ENCODE peak calls at places on chromosomes 11 and 22, in five cellular contexts. B is uterus, J is lower lobe of right lung, R is aorta, T is A673. H is an unnamed sample.

GRCh38 chr11:69000391-69000790 is 12.7 kb downstream of the MRGPRF start:
- DNase-seq in R (peak), T (no peak), B (no peak), J (no peak), H (no peak)

GRCh38 chr11:111331711-111332479 is 33.5 kb downstream of the POU2AF3 start:
- DNase-seq in R (no peak), T (no peak), B (no peak), J (no peak), H (no peak)

GRCh38 chr11:44740967-44741366 is 14.2 kb downstream of the TSPAN18 start:
- DNase-seq in J (no peak), R (no peak), T (no peak), B (no peak), H (no peak)

GRCh38 chr11:76885390-76886097 is 24.8 kb downstream of the ACER3 start:
- DNase-seq in J (no peak), T (no peak), R (no peak), B (no peak), H (no peak)

GRCh38 chr22:22928666-22929380 is 41.2 kb downstream of the IGLL5 start:
- DNase-seq in R (no peak), B (no peak), T (no peak), J (peak), H (peak)

GRCh38 chr22:39264344-39265116 is 19.7 kb upstream of the PDGFB start:
- DNase-seq in B (no peak), J (peak), R (no peak), T (no peak), H (no peak)

GRCh38 chr11:78110830-78111229 is 28.6 kb downstream of the ALG8 start:
- DNase-seq in J (no peak), B (no peak), T (no peak), R (no peak), H (no peak)

GRCh38 chr11:116601734-116602636 is 170.8 kb downstream of the BUD13 start:
- DNase-seq in J (no peak), B (peak), T (peak), R (peak), H (peak)

GRCh38 chr11:32704775-32705174 is 89.7 kb downstream of the CCDC73 start:
- DNase-seq in T (no peak), B (no peak), J (no peak), R (no peak), H (no peak)

DNA sequence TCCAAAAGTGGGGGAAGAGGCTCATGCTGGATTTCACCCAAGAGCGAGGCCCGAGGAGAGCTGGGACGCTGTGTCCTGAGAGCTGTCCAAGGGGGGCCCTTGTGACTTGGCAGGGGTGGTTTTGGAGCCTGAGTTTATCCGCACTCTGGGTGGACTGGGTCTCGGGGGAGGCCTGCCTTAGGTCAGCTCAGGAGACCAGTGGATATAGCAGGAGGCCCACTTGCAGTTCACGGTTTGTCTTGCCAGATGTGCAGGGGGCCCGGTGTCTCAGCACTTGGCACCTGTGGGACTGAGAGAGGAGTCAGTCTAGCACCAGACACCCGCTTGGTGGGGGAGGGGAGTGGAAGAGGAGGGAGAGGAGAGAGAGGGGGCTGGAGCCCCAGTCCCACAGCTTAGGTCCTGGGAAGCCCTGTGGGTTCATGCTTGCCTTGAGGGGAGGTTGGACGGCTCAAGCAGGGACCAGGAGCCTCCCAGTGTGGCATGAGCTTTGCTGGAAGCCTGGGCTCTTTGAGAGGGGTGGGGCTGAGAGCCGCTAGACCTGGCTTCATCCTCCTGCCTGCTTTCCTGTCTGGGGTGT is 33.4 kb downstream of the PARVB start:
- DNase-seq in B (peak), R (no peak), J (no peak), T (no peak), H (no peak)
- H3K27ac ChIP-seq in B (peak), R (no peak), J (peak), T (peak), H (no peak)

GRCh38 chr11:71489311-71490043 is 36.5 kb downstream of the NADSYN1 start:
- DNase-seq in B (no peak), T (no peak), J (no peak), R (peak), H (no peak)

GRCh38 chr11:71486320-71486719 is 33.3 kb downstream of the NADSYN1 start:
- DNase-seq in J (no peak), R (no peak), B (no peak), T (no peak), H (no peak)

GRCh38 chr11:71488968-71489265 is 35.9 kb downstream of the NADSYN1 start:
- DNase-seq in J (no peak), R (peak), T (no peak), B (no peak), H (no peak)

GRCh38 chr11:71490044-71490730 is 36.9 kb upstream of the KRTAP5-7 start:
- DNase-seq in R (peak), B (no peak), J (no peak), T (no peak), H (no peak)

GRCh38 chr11:71488086-71488967 is 35.3 kb downstream of the NADSYN1 start:
- DNase-seq in J (no peak), T (no peak), R (peak), B (no peak), H (peak)
- H3K27ac ChIP-seq in J (peak), T (no peak), R (no peak), B (peak), H (peak)

GRCh38 chr11:86592659-86593451 is 79.6 kb downstream of the ME3 start:
- DNase-seq in R (no peak), B (peak), T (peak), J (no peak), H (peak)
- H3K27ac ChIP-seq in R (no peak), B (peak), T (no peak), J (peak), H (peak)

DNA sequence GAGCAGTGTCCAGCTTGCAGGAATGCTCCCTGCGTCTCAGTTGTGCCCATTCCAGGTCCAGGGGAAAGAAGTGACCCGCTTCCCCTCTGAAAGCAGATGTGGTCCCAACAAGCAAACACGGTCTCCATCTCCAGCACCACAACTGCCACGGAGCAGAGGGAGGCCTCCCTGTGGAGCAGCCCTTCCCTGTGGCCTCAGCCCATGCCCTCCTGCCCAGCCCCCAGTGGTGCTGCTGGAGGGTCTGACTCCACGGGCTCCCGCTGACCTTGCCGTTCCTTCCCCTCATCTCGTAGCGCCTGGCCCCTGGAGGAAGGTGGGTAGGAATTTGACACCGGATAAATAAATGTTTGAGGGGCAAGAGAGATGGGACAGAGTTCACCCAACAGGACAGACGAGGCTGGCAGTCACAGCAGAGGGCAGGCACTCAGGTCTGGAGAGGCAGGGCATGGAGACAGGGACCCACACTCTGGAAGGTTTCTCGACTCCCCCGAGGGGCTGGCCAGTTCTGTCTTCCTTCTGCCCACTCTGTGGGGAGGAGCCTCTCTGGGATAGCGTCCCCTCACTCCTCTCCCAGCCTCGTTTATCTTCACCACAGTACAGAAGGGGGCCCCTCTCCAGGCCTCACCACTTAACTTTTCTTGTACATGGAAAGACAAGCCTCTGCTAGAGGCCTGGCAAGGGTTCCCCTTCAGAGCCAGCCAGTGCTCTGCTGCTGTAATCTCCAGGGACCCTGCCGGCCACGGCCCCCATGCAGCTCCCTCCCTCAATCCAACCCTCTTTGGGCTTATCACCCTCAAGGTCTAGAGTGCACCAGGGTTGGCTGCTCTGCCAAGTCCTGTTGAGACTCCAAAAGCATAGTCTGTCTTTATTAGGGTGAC is 7.5 kb upstream of the ST3GAL4 start:
- DNase-seq in J (no peak), R (peak), T (no peak), B (no peak), H (no peak)
- H3K27ac ChIP-seq in J (no peak), R (peak), T (no peak), B (peak), H (no peak)

GRCh38 chr22:44840611-44841322 is 88.4 kb downstream of the ARHGAP8 start:
- DNase-seq in R (no peak), J (no peak), B (no peak), T (no peak), H (no peak)
- H3K27ac ChIP-seq in R (no peak), J (no peak), B (no peak), T (no peak), H (no peak)

GRCh38 chr11:16812274-16812673 is 73.8 kb downstream of the C11orf58 start:
- DNase-seq in R (no peak), J (no peak), T (no peak), B (no peak), H (peak)
- H3K27ac ChIP-seq in R (no peak), J (no peak), T (no peak), B (no peak), H (peak)

GRCh38 chr11:36075053-36075452 is 131.2 kb downstream of the LDLRAD3 start:
- DNase-seq in T (peak), R (no peak), B (no peak), J (no peak), H (no peak)

GRCh38 chr11:36079911-36080310 is 136.0 kb downstream of the LDLRAD3 start:
- DNase-seq in J (no peak), R (no peak), T (no peak), B (no peak), H (no peak)

GRCh38 chr11:36078686-36079055 is 134.8 kb downstream of the LDLRAD3 start:
- DNase-seq in R (no peak), J (no peak), T (no peak), B (no peak), H (no peak)

GRCh38 chr11:36077368-36077767 is 133.5 kb downstream of the LDLRAD3 start:
- DNase-seq in J (no peak), T (no peak), B (no peak), R (no peak), H (no peak)

DNA sequence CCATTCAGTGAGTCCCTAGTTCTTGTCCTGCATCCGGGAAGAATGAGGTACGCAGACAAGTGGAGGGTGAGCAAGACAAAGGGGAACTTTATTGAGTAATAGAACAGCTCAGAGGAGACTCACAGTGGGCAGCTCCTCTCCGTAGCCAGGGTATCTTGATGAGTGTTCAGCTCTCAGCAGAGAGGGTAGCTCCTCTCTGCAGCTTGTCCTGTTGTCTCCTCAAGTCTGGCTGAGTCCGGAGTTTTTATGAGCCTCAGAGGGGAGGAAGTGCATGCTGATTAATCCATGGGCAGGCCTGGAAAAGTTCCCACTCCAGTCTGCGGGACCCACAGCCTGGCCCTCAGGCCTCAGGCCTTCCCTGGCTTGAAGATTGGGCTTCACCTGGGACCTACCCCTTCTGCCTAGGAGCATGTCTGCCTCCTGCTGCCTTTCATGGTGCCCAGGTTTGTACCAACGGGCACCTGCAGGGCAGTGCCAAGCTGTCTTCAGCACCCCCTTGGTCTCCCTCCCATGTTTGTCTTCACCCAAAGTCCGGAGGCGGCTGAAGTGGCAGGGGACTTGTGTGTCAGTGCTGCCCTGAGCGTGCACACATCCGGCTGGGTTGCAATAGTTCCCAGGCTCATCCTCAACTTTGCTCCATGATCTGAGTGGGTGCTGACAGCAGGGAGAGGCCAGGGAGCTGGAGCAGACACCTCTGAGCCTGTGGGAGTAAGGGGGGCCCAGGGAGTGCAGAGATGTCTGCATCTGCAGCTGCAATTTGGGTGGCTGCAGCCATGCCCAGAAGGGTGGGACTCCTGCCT is 134.2 kb downstream of the LDLRAD3 start:
- DNase-seq in T (peak), R (no peak), B (no peak), J (no peak), H (no peak)
- H3K27ac ChIP-seq in T (no peak), R (no peak), B (no peak), J (no peak), H (no peak)

GRCh38 chr11:42249956-42250355 is 790.5 kb upstream of the LRRC4C start:
- DNase-seq in R (no peak), J (no peak), T (no peak), B (no peak), H (no peak)
- H3K27ac ChIP-seq in R (no peak), J (no peak), T (no peak), B (no peak), H (no peak)

DNA sequence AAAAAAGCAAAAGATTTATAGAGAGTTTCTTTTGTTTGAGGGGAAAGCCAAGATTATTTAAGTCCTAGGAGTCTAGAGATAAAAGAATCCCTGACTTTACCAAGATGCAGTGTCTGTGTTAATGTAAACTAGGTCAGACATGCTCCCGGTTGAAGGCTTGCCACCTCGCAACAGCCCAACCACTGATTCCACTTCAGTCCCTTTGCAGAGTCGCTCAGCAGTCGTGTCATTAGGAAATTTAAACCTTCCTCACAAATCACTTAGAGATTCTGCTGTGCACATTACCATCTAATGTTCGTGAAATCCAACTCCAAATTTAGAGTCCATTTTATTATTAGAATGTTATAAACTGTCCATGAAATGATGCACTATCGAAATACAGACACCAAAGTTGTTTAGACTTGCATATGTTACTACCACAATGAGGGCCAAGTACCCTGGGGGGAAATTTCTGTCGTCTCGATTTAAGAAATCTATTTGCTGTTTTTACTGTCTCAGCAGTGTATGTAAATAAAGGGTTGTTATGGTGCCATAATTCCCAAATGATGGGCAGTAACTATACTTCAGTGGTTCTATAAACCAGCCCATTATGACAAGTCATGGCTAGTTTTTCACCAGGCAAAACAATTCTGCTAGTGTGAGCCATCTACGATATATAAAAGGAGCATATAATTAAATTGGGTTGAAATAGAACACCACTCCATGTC is 101.4 kb upstream of the MTNR1B start:
- DNase-seq in B (no peak), R (no peak), T (no peak), J (no peak), H (no peak)
- H3K27ac ChIP-seq in B (no peak), R (no peak), T (no peak), J (no peak), H (no peak)

H was measured in mesendoderm.